ENCODE peak calls at places on chromosomes 3 and 15, in five cellular contexts. N is A172, C is T-helper 17 cell, M is NCI-H460, J is COR-L47. S is an unnamed sample.

GRCh38 chr3:119637679-119638525 is 22.5 kb downstream of the POPDC2 start:
- DNase-seq in C (no peak), J (no peak), M (no peak), N (peak), S (no peak)

GRCh38 chr3:170499562-170500156 is 81.0 kb downstream of the CLDN11 start:
- DNase-seq in J (peak), M (peak), C (no peak), N (peak), S (no peak)

GRCh38 chr3:115401891-115402501 is 221.3 kb upstream of the GAP43 start:
- DNase-seq in M (no peak), C (no peak), J (no peak), N (peak), S (no peak)

GRCh38 chr15:50698101-50698500 is 11.5 kb upstream of the TRPM7 start:
- DNase-seq in C (no peak), M (no peak), N (no peak), J (no peak), S (no peak)

GRCh38 chr15:70018646-70019600 is 78.8 kb downstream of the TLE3 start:
- DNase-seq in N (no peak), C (no peak), J (no peak), M (no peak), S (no peak)

GRCh38 chr15:85495542-85495941 is 115.1 kb downstream of the AKAP13 start:
- DNase-seq in C (no peak), M (no peak), N (no peak), J (no peak), S (no peak)

GRCh38 chr3:7577513-7577912 is 716.6 kb downstream of the GRM7 start:
- DNase-seq in M (no peak), N (no peak), J (no peak), C (no peak), S (no peak)

GRCh38 chr15:67177750-67178149 is 76.7 kb downstream of the AAGAB start:
- DNase-seq in C (no peak), J (no peak), M (no peak), N (peak), S (no peak)

GRCh38 chr15:60661075-60661645 is 182.2 kb upstream of the ICE2 start:
- DNase-seq in M (no peak), C (no peak), N (no peak), J (no peak), S (no peak)

GRCh38 chr3:11820540-11821041 is 26.1 kb downstream of the TAMM41 start:
- DNase-seq in M (no peak), N (peak), J (no peak), C (no peak), S (no peak)

GRCh38 chr3:112116777-112117186 is 16.3 kb downstream of the GCSAM start:
- DNase-seq in N (no peak), C (no peak), M (no peak), J (peak), S (no peak)

GRCh38 chr3:129708328-129708861 is 101.9 kb upstream of the PLXND1 start:
- DNase-seq in N (no peak), M (no peak), J (no peak), C (no peak), S (no peak)

GRCh38 chr3:151305081-151305777 is 11.4 kb downstream of the GPR87 start:
- DNase-seq in C (no peak), M (peak), J (no peak), N (peak), S (no peak)

GRCh38 chr3:118932822-118933558 is 101.7 kb downstream of the IGSF11 start:
- DNase-seq in N (no peak), J (no peak), M (no peak), C (no peak), S (no peak)